ENCODE peak calls at places on chromosomes 4 and X, in seven cellular contexts. Q, M, U, A, J, R and B are unnamed samples.
A peak's percentile ranks its signal among the peaks of the same experiment; 100 is the strongest.

GRCh38 chr4:44493924-44494323 is 45.3 kb upstream of the KCTD8 start:
- DNase-seq in Q (peak; percentile 49), M (no peak), U (peak; percentile 6), A (peak; percentile 49), J (no peak), R (peak; percentile 9), B (peak; percentile 12)

GRCh38 chr4:2685541-2685940 is 70.6 kb downstream of the TNIP2 start:
- DNase-seq in Q (no peak), M (no peak), U (no peak), A (no peak), J (no peak), R (no peak), B (no peak)

GRCh38 chrX:114073926-114074325 is 510.0 kb upstream of the HTR2C start:
- DNase-seq in Q (no peak), M (no peak), U (no peak), A (no peak), J (no peak), R (no peak), B (no peak)

GRCh38 chr4:69470561-69470960 is 25.1 kb downstream of the UGT2B4 start:
- DNase-seq in Q (no peak), M (no peak), U (peak; percentile 2), A (no peak), J (no peak), R (no peak), B (no peak)

GRCh38 chr4:24475756-24476155 is 108.6 kb downstream of the DHX15 start:
- DNase-seq in Q (no peak), M (no peak), U (no peak), A (no peak), J (no peak), R (no peak), B (no peak)

GRCh38 chr4:20487446-20487845 is 212.8 kb upstream of the PACRGL start:
- DNase-seq in Q (no peak), M (no peak), U (no peak), A (no peak), J (no peak), R (no peak), B (peak; percentile 3)

GRCh38 chr4:89129080-89129640 is 17.8 kb downstream of the TIGD2 start:
- DNase-seq in Q (no peak), M (no peak), U (peak; percentile 20), A (peak; percentile 4), J (no peak), R (no peak), B (peak; percentile 63)

GRCh38 chr4:75821966-75822365 is 80.3 kb downstream of the PPEF2 start:
- DNase-seq in Q (no peak), M (no peak), U (peak; percentile 34), A (peak; percentile 72), J (no peak), R (no peak), B (peak; percentile 14)

GRCh38 chr4:174592985-174593335 is 70.7 kb upstream of the HPGD start:
- DNase-seq in Q (peak; percentile 7), M (no peak), U (peak; percentile 52), A (peak; percentile 41), J (no peak), R (no peak), B (peak; percentile 55)

GRCh38 chrX:118847676-118848075 is 24.1 kb downstream of the ZCCHC12 start:
- DNase-seq in Q (peak; percentile 68), M (peak; percentile 4), U (peak; percentile 68), A (peak; percentile 80), J (no peak), R (peak; percentile 45), B (peak; percentile 52)

GRCh38 chr4:128288689-128289106 is 1.1 kb upstream of the PGRMC2 start:
- DNase-seq in Q (peak; percentile 40), M (no peak), U (peak; percentile 43), A (peak; percentile 26), J (no peak), R (peak; percentile 15), B (peak; percentile 53)

GRCh38 chr4:104017213-104017612 is 297.4 kb upstream of the TACR3 start:
- DNase-seq in Q (no peak), M (no peak), U (no peak), A (no peak), J (no peak), R (no peak), B (no peak)

GRCh38 chr4:37450911-37451310 is 206.4 kb downstream of the NWD2 start:
- DNase-seq in Q (no peak), M (no peak), U (no peak), A (no peak), J (no peak), R (no peak), B (no peak)

GRCh38 chrX:42708222-42708621 is 69.7 kb downstream of the PPP1R2C start:
- DNase-seq in Q (no peak), M (no peak), U (peak; percentile 57), A (no peak), J (no peak), R (no peak), B (peak; percentile 44)

GRCh38 chr4:184010696-184011095 is 105.6 kb downstream of the STOX2 start:
- DNase-seq in Q (no peak), M (no peak), U (no peak), A (no peak), J (no peak), R (no peak), B (no peak)

GRCh38 chrX:1398431-1399340 is 6.8 kb upstream of the SLC25A6 start:
- DNase-seq in Q (no peak), M (no peak), U (peak; percentile 34), A (no peak), J (no peak), R (no peak), B (no peak)

GRCh38 chrX:34918856-34919255 is 23.7 kb upstream of the FAM47B start:
- DNase-seq in Q (peak; percentile 66), M (no peak), U (peak; percentile 67), A (peak; percentile 67), J (no peak), R (no peak), B (peak; percentile 67)

GRCh38 chrX:146224442-146224841 is 406.8 kb downstream of the SLITRK2 start:
- DNase-seq in Q (peak; percentile 5), M (no peak), U (no peak), A (peak; percentile 9), J (no peak), R (no peak), B (no peak)

GRCh38 chrX:13101439-13102139 is 57.2 kb upstream of the FAM9C start:
- DNase-seq in Q (peak; percentile 87), M (no peak), U (peak; percentile 84), A (peak; percentile 91), J (peak; percentile 38), R (no peak), B (peak; percentile 90)

GRCh38 chr4:86963697-86964096 is 28.9 kb downstream of the AFF1 start:
- DNase-seq in Q (no peak), M (no peak), U (no peak), A (peak; percentile 60), J (no peak), R (no peak), B (no peak)

GRCh38 chr4:163157157-163157556 is 9.5 kb downstream of the NAF1 start:
- DNase-seq in Q (no peak), M (no peak), U (no peak), A (no peak), J (no peak), R (no peak), B (peak; percentile 83)

GRCh38 chr4:184838249-184839074 is 12.7 kb upstream of the ACSL1 start:
- DNase-seq in Q (peak; percentile 77), M (no peak), U (no peak), A (peak; percentile 49), J (no peak), R (no peak), B (no peak)

GRCh38 chrX:40158036-40158706 is 60.4 kb upstream of the BCOR start:
- DNase-seq in Q (peak; percentile 84), M (no peak), U (no peak), A (peak; percentile 46), J (no peak), R (peak; percentile 84), B (no peak)

GRCh38 chr4:14184265-14184664 is 556.7 kb upstream of the BOD1L1 start:
- DNase-seq in Q (no peak), M (no peak), U (peak; percentile 76), A (no peak), J (no peak), R (no peak), B (peak; percentile 18)

GRCh38 chrX:130173190-130173895 is 1.6 kb downstream of the RAB33A start:
- DNase-seq in Q (no peak), M (no peak), U (peak; percentile 86), A (peak; percentile 63), J (no peak), R (peak; percentile 74), B (peak; percentile 77)

GRCh38 chr4:123399638-123400358 is 3.2 kb downstream of the SPRY1 start:
- DNase-seq in Q (no peak), M (no peak), U (peak; percentile 55), A (peak; percentile 21), J (no peak), R (no peak), B (peak; percentile 59)

GRCh38 chr4:39233783-39234182 is 51.5 kb downstream of the WDR19 start:
- DNase-seq in Q (no peak), M (no peak), U (no peak), A (no peak), J (no peak), R (no peak), B (no peak)
- TF ChIP-seq CTCF in Q (no peak), M (no peak), U (no peak), A (no peak), J (no peak), R (no peak), B (no peak)

GRCh38 chr4:6910340-6910959 is 824 bp downstream of the TBC1D14 start:
- DNase-seq in Q (peak; percentile 59), M (no peak), U (no peak), A (peak; percentile 14), J (no peak), R (no peak), B (no peak)
- TF ChIP-seq CTCF in Q (peak; percentile 8), M (peak; percentile 34), U (peak; percentile 16), A (peak; percentile 26), J (no peak), R (no peak), B (peak; percentile 23)

GRCh38 chrX:150683112-150683511 is 10.1 kb upstream of the MTMR1 start:
- DNase-seq in Q (no peak), M (no peak), U (no peak), A (no peak), J (no peak), R (no peak), B (no peak)

GRCh38 chrX:150688911-150689451 is 4.2 kb upstream of the MTMR1 start:
- DNase-seq in Q (peak; percentile 22), M (no peak), U (peak; percentile 60), A (peak; percentile 97), J (no peak), R (no peak), B (peak; percentile 93)

GRCh38 chrX:150680974-150681373 is 12.2 kb upstream of the MTMR1 start:
- DNase-seq in Q (peak; percentile 23), M (no peak), U (peak; percentile 29), A (peak; percentile 66), J (no peak), R (no peak), B (peak; percentile 24)

GRCh38 chrX:150683536-150684146 is 9.6 kb upstream of the MTMR1 start:
- DNase-seq in Q (peak; percentile 49), M (no peak), U (peak; percentile 58), A (peak; percentile 74), J (no peak), R (peak; percentile 19), B (peak; percentile 12)
- TF ChIP-seq CTCF in Q (peak; percentile 45), M (peak; percentile 51), U (peak; percentile 48), A (peak; percentile 69), J (peak; percentile 37), R (peak; percentile 15), B (peak; percentile 42)

DNA sequence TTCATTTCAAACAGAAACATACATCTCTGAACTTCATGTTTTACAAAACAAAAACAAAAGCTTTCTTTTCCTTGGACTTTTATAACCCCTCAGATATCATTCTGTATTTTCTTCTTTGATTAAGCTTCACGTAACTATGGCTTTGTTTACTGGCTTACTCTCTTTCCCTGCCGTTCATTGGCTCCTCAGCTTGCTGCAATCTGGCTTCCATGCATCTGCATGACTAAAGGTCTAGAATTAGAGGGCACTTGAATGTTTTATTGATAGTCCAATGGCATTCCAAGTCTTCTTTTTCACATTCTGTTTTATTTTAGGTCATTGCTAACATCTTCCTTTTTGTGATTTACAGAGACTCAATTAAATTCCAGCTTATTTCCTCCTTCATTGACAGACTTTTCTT is 487.6 kb downstream of the GRXCR1 start:
- DNase-seq in Q (no peak), M (no peak), U (no peak), A (no peak), J (no peak), R (no peak), B (no peak)
- TF ChIP-seq CTCF in Q (no peak), M (no peak), U (no peak), A (no peak), J (no peak), R (no peak), B (no peak)